ENCODE peak calls at places on chromosome 2, in nine cellular contexts. B is psoas muscle; C is WTC11; T is neural crest cell; D is endodermal cell; X is HFFc6; Y is PC-9; U is CD8-positive, alpha-beta T cell; Q is suprapubic skin. F is an unnamed sample.

GRCh38 chr2:158989165-158989564 is 20.7 kb downstream of the TANC1 start:
- DNase-seq in B (no peak), C (no peak), T (no peak), D (no peak), X (no peak), Y (no peak), U (no peak), Q (no peak), F (no peak)

GRCh38 chr2:184646177-184646576 is 47.8 kb downstream of the ZNF804A start:
- DNase-seq in B (no peak), C (no peak), T (no peak), D (no peak), X (no peak), Y (peak; percentile 70), U (no peak), Q (peak; percentile 43), F (no peak)

GRCh38 chr2:50840346-50841124 is 191.4 kb downstream of the NRXN1 start:
- DNase-seq in B (no peak), C (no peak), T (no peak), D (no peak), X (no peak), Y (no peak), U (no peak), Q (no peak), F (no peak)

GRCh38 chr2:10399358-10399757 is 48.8 kb downstream of the ODC1 start:
- DNase-seq in B (no peak), C (no peak), T (no peak), D (no peak), X (no peak), Y (no peak), U (no peak), Q (no peak), F (no peak)

GRCh38 chr2:66433945-66434678 is 813 bp upstream of the MEIS1 start:
- DNase-seq in B (peak; percentile 80), C (peak; percentile 67), T (no peak), D (peak; percentile 86), X (peak; percentile 66), Y (peak; percentile 62), U (no peak), Q (peak; percentile 75), F (no peak)

GRCh38 chr2:60972889-60973656 is 44.4 kb upstream of the PEX13 start:
- DNase-seq in B (no peak), C (peak; percentile 17), T (no peak), D (peak; percentile 47), X (no peak), Y (no peak), U (no peak), Q (no peak), F (no peak)

GRCh38 chr2:5111581-5111980 is 580.6 kb upstream of the SOX11 start:
- DNase-seq in B (no peak), C (no peak), T (no peak), D (no peak), X (no peak), Y (no peak), U (no peak), Q (no peak), F (no peak)

GRCh38 chr2:237686659-237687136 is 59.3 kb downstream of the LRRFIP1 start:
- DNase-seq in B (no peak), C (no peak), T (no peak), D (no peak), X (no peak), Y (no peak), U (no peak), Q (peak; percentile 73), F (no peak)

GRCh38 chr2:62410015-62410453 is 96.0 kb downstream of the TMEM17 start:
- DNase-seq in B (no peak), C (no peak), T (no peak), D (no peak), X (no peak), Y (peak; percentile 16), U (no peak), Q (no peak), F (peak; percentile 67)

GRCh38 chr2:8539743-8540551 is 141.9 kb upstream of the ID2 start:
- DNase-seq in B (no peak), C (no peak), T (no peak), D (peak; percentile 74), X (no peak), Y (peak; percentile 49), U (no peak), Q (peak; percentile 80), F (no peak)

GRCh38 chr2:67070826-67071225 is 326.3 kb upstream of the ETAA1 start:
- DNase-seq in B (no peak), C (no peak), T (no peak), D (no peak), X (peak; percentile 27), Y (no peak), U (no peak), Q (no peak), F (no peak)

GRCh38 chr2:118774458-118775133 is 72.9 kb downstream of the EN1 start:
- DNase-seq in B (peak; percentile 77), C (peak; percentile 87), T (peak; percentile 67), D (peak; percentile 89), X (no peak), Y (no peak), U (no peak), Q (peak; percentile 71), F (peak; percentile 62)

DNA sequence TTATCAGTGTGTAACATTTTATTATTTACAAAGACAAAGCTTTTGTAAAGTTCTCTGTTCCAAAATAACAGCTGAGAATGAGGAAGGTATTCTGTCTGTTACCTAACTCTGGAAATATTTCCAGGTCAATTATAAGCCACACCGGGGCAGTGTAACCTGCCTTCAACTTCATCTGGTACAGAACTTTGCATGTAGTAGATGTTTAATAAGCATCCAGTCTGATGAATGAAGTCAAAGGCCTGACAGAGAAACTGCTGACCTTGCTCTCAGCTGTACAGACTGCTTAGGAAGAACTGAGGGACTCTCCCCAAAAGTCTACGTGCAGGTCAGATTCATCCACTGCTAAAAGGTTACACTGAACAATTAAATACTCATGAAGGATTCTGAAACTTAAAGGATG is 43.3 kb downstream of the WDFY1 start:
- DNase-seq in B (no peak), C (no peak), T (no peak), D (no peak), X (no peak), Y (no peak), U (no peak), Q (no peak), F (no peak)
- TF ChIP-seq CTCF in B (no peak), C (no peak), T (no peak), D (no peak), X (no peak), Y (peak; percentile 55), U (no peak), Q (no peak), F (no peak)

GRCh38 chr2:231672617-231673347 is 35.5 kb upstream of the PTMA start:
- DNase-seq in B (no peak), C (peak; percentile 85), T (no peak), D (peak; percentile 95), X (no peak), Y (peak; percentile 89), U (no peak), Q (no peak), F (peak; percentile 77)
- TF ChIP-seq CTCF in B (no peak), C (no peak), T (no peak), D (peak; percentile 71), X (peak; percentile 42), Y (no peak), U (no peak), Q (no peak), F (peak; percentile 26)

GRCh38 chr2:38507712-38508111 is 95.0 kb downstream of the HNRNPLL start:
- DNase-seq in B (no peak), C (no peak), T (no peak), D (no peak), X (no peak), Y (no peak), U (no peak), Q (no peak), F (no peak)

GRCh38 chr2:38509322-38509946 is 93.3 kb downstream of the HNRNPLL start:
- DNase-seq in B (no peak), C (no peak), T (no peak), D (no peak), X (peak; percentile 66), Y (no peak), U (no peak), Q (no peak), F (no peak)

GRCh38 chr2:38505779-38506178 is 96.9 kb downstream of the HNRNPLL start:
- DNase-seq in B (peak; percentile 89), C (no peak), T (no peak), D (no peak), X (peak; percentile 83), Y (no peak), U (no peak), Q (peak; percentile 77), F (no peak)

GRCh38 chr2:38509947-38510326 is 92.8 kb downstream of the HNRNPLL start:
- DNase-seq in B (no peak), C (no peak), T (no peak), D (no peak), X (no peak), Y (no peak), U (no peak), Q (no peak), F (no peak)

DNA sequence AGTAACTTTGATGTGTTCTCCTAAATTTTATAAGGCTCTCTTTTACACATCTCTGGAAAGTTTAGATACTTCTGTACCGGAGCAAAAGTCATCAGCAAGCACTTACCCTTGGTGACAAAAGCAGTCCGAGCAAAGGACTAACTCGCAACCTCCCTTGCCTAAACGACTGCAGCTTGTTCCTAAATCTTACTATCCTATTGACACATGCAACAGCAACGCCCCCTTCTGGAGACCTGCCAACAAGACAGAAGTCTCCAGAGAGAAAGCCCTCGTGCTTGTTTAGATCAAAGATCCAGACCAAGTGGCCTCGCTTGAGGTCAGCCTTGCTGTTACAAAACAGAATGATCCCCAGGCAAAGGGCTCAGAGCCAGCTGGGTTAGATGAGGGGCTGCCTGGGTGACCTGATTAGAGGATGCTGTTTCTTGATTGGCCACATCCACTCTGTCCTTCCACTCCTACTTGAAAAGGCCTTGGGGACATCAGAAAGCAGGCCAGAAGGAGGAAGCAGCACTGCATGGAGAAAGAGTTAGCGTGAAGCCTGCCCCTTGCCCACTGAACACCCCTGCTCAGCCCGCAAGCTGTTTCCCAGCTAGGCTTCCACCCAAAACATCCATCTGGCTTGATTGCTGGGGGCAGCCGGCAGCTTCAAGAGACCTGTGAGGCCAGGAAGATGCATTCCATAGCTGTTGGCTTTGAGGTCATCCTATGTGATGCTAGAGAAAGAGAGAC is 94.3 kb downstream of the HNRNPLL start:
- DNase-seq in B (peak; percentile 92), C (peak; percentile 93), T (peak; percentile 88), D (peak; percentile 97), X (peak; percentile 71), Y (peak; percentile 69), U (peak; percentile 83), Q (peak; percentile 93), F (peak; percentile 93)
- TF ChIP-seq CTCF in B (peak; percentile 15), C (peak; percentile 69), T (peak; percentile 86), D (peak; percentile 92), X (peak; percentile 80), Y (peak; percentile 79), U (peak; percentile 75), Q (no peak), F (peak; percentile 81)

DNA sequence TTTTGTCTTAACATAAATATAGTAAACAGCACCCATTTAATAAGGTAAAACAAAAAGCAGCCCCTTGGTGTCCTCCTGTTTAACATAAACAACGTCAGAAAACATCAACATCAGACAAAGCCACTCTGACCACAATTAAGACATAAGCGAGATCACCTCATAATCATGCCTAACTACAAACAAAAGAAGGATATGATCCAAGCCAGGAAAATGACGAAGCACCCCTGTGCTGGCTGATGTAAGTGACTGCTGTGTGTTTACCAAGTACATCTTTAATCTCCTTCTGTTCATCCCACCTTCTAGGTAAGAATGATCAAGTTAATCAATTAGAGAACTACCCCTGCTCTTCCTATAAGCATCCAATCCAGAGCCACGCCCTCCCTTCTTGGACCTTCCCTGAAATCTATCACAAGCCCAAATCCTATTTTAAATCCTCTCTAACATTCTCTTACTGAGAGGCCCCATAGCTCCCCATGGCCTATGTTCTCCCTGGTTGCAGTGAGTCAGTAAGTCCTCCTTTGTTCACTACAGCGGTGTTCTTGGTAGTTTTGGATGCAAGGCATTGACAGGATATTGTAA is 424.1 kb downstream of the TSN start:
- DNase-seq in B (no peak), C (no peak), T (no peak), D (no peak), X (no peak), Y (no peak), U (no peak), Q (no peak), F (no peak)
- TF ChIP-seq CTCF in B (no peak), C (no peak), T (no peak), D (no peak), X (no peak), Y (no peak), U (no peak), Q (no peak), F (no peak)

F was measured in osteocyte.